ENCODE peak calls at places on chromosomes 11 and 22, in four cellular contexts. E, X, H and T are unnamed samples.
A peak's percentile ranks its signal among the peaks of the same experiment; 100 is the strongest.

GRCh38 chr11:48019230-48019584 is 38.8 kb downstream of the PTPRJ start:
- DNase-seq in E (peak; percentile 54), X (no peak), H (no peak), T (no peak)

GRCh38 chr11:120383518-120384155 is 47.4 kb downstream of the ARHGEF12 start:
- DNase-seq in E (no peak), X (no peak), H (no peak), T (no peak)

GRCh38 chr11:16960250-16960649 is 54.0 kb downstream of the PLEKHA7 start:
- DNase-seq in E (peak; percentile 44), X (no peak), H (no peak), T (no peak)

GRCh38 chr22:50528682-50529415 is 963 bp downstream of the TYMP start:
- DNase-seq in E (no peak), X (no peak), H (no peak), T (no peak)

GRCh38 chr11:76073716-76074115 is 132.6 kb downstream of the WNT11 start:
- DNase-seq in E (no peak), X (no peak), H (peak; percentile 73), T (no peak)

GRCh38 chr11:11894486-11894885 is 52.7 kb downstream of the USP47 start:
- DNase-seq in E (peak; percentile 44), X (no peak), H (no peak), T (no peak)

GRCh38 chr22:30183861-30184278 is 62.7 kb downstream of the LIF start:
- DNase-seq in E (peak; percentile 62), X (no peak), H (peak; percentile 11), T (no peak)

GRCh38 chr11:19961225-19961624 is 199.1 kb downstream of the DBX1 start:
- DNase-seq in E (no peak), X (no peak), H (no peak), T (no peak)

GRCh38 chr11:6992026-6992425 is 28.1 kb downstream of the ZNF214 start:
- DNase-seq in E (no peak), X (no peak), H (peak; percentile 39), T (no peak)

GRCh38 chr22:37043828-37044538 is 7.6 kb upstream of the KCTD17 start:
- DNase-seq in E (peak; percentile 52), X (peak; percentile 58), H (peak; percentile 33), T (no peak)